ENCODE peak calls at places on chromosomes 5 and 9, in eight cellular contexts. K is mesenteric fat pad, O is HCEC 1CT, W is HEK293T, Q is GM04504, P is neural crest cell, R is omental fat pad, A is astrocyte of the spinal cord. C is an unnamed sample.

GRCh38 chr5:127419007-127419406 is 98.4 kb upstream of the PRRC1 start:
- DNase-seq in K (no peak), O (no peak), W (no peak), Q (no peak), P (no peak), R (no peak), A (no peak), C (no peak)

GRCh38 chr5:88923623-88924619 is 40.9 kb upstream of the MEF2C start:
- DNase-seq in K (no peak), O (no peak), W (no peak), Q (no peak), P (no peak), R (no peak), A (no peak), C (no peak)

GRCh38 chr5:113020461-113021273 is 44.1 kb downstream of the DCP2 start:
- DNase-seq in K (no peak), O (peak; percentile 91), W (no peak), Q (no peak), P (no peak), R (no peak), A (peak; percentile 80), C (no peak)

GRCh38 chr5:68015381-68015780 is 200.2 kb upstream of the PIK3R1 start:
- DNase-seq in K (no peak), O (no peak), W (no peak), Q (no peak), P (no peak), R (no peak), A (no peak), C (no peak)

GRCh38 chr5:15446552-15446951 is 53.4 kb upstream of the FBXL7 start:
- DNase-seq in K (no peak), O (no peak), W (no peak), Q (peak; percentile 22), P (no peak), R (no peak), A (peak; percentile 48), C (no peak)

GRCh38 chr5:175695161-175696126 is 37.6 kb downstream of the HRH2 start:
- DNase-seq in K (no peak), O (no peak), W (no peak), Q (no peak), P (no peak), R (peak; percentile 20), A (no peak), C (no peak)

GRCh38 chr5:116507051-116507537 is 67.5 kb downstream of the SEMA6A start:
- DNase-seq in K (no peak), O (no peak), W (no peak), Q (peak; percentile 73), P (no peak), R (no peak), A (no peak), C (no peak)

GRCh38 chr9:125646222-125647100 is 60.5 kb downstream of the MAPKAP1 start:
- DNase-seq in K (no peak), O (peak; percentile 53), W (no peak), Q (no peak), P (no peak), R (no peak), A (no peak), C (no peak)

GRCh38 chr9:128546504-128546903 is 5.9 kb upstream of the SPTAN1 start:
- DNase-seq in K (no peak), O (no peak), W (no peak), Q (no peak), P (no peak), R (no peak), A (no peak), C (no peak)

GRCh38 chr9:114911167-114911821 is 19.1 kb downstream of the TNFSF8 start:
- DNase-seq in K (no peak), O (peak; percentile 50), W (peak; percentile 52), Q (peak; percentile 42), P (no peak), R (no peak), A (peak; percentile 37), C (peak; percentile 8)

GRCh38 chr5:137036630-137037029 is 462.5 kb downstream of the SPOCK1 start:
- DNase-seq in K (no peak), O (no peak), W (no peak), Q (no peak), P (no peak), R (no peak), A (no peak), C (no peak)

GRCh38 chr5:81575924-81576323 is 175.0 kb downstream of the SSBP2 start:
- DNase-seq in K (no peak), O (no peak), W (no peak), Q (no peak), P (no peak), R (no peak), A (no peak), C (no peak)

GRCh38 chr9:19161257-19162025 is 34.1 kb upstream of the PLIN2 start:
- DNase-seq in K (no peak), O (peak; percentile 99), W (no peak), Q (peak; percentile 92), P (no peak), R (peak; percentile 73), A (peak; percentile 78), C (no peak)

GRCh38 chr5:67160985-67161384 is 35.6 kb downstream of the CD180 start:
- DNase-seq in K (no peak), O (peak; percentile 8), W (no peak), Q (peak; percentile 29), P (no peak), R (no peak), A (peak; percentile 59), C (no peak)

GRCh38 chr9:131402738-131403492 is 9.0 kb downstream of the PRRC2B start:
- DNase-seq in K (peak; percentile 93), O (peak; percentile 88), W (no peak), Q (peak; percentile 84), P (peak; percentile 49), R (peak; percentile 86), A (peak; percentile 90), C (peak; percentile 70)

GRCh38 chr5:119322948-119323629 is 32.7 kb upstream of the TNFAIP8 start:
- DNase-seq in K (no peak), O (no peak), W (no peak), Q (no peak), P (no peak), R (no peak), A (no peak), C (no peak)

GRCh38 chr5:178434851-178435250 is 155.3 kb downstream of the COL23A1 start:
- DNase-seq in K (peak; percentile 78), O (no peak), W (peak; percentile 41), Q (no peak), P (no peak), R (no peak), A (no peak), C (peak; percentile 45)

GRCh38 chr5:134034326-134034725 is 29.6 kb upstream of the VDAC1 start:
- DNase-seq in K (no peak), O (no peak), W (no peak), Q (no peak), P (no peak), R (no peak), A (no peak), C (no peak)

GRCh38 chr9:128629136-128629535 is 27.5 kb downstream of the DYNC2I2 start:
- DNase-seq in K (no peak), O (no peak), W (no peak), Q (no peak), P (no peak), R (no peak), A (no peak), C (no peak)

GRCh38 chr5:154972476-154973080 is 31.7 kb downstream of the MRPL22 start:
- DNase-seq in K (no peak), O (peak; percentile 49), W (peak; percentile 48), Q (peak; percentile 10), P (peak; percentile 42), R (no peak), A (peak; percentile 44), C (peak; percentile 19)

GRCh38 chr5:5699062-5699461 is 276.6 kb downstream of the ICE1 start:
- DNase-seq in K (no peak), O (no peak), W (peak; percentile 21), Q (no peak), P (no peak), R (no peak), A (no peak), C (no peak)

GRCh38 chr5:73213566-73213998 is 40.6 kb downstream of the TMEM174 start:
- DNase-seq in K (no peak), O (peak; percentile 81), W (no peak), Q (peak; percentile 59), P (no peak), R (no peak), A (peak; percentile 91), C (no peak)

GRCh38 chr5:63262191-63262981 is 683.8 kb downstream of the LRRC70 start:
- DNase-seq in K (no peak), O (peak; percentile 45), W (no peak), Q (no peak), P (no peak), R (no peak), A (peak; percentile 45), C (no peak)

GRCh38 chr9:134495881-134496412 is 145.7 kb upstream of the COL5A1 start:
- DNase-seq in K (peak; percentile 62), O (no peak), W (no peak), Q (no peak), P (no peak), R (no peak), A (no peak), C (no peak)

GRCh38 chr9:112731971-112732370 is 14.1 kb upstream of the INIP start:
- DNase-seq in K (no peak), O (no peak), W (no peak), Q (no peak), P (no peak), R (no peak), A (no peak), C (no peak)

GRCh38 chr9:134445000-134445399 is 118.7 kb downstream of the RXRA start:
- DNase-seq in K (no peak), O (no peak), W (no peak), Q (no peak), P (no peak), R (no peak), A (no peak), C (no peak)

GRCh38 chr9:696332-697090 is 145.0 kb upstream of the DMRT1 start:
- DNase-seq in K (no peak), O (peak; percentile 77), W (no peak), Q (no peak), P (no peak), R (no peak), A (peak; percentile 70), C (no peak)

GRCh38 chr9:91039835-91040140 is 238.2 kb downstream of the SYK start:
- DNase-seq in K (no peak), O (no peak), W (no peak), Q (no peak), P (no peak), R (no peak), A (no peak), C (no peak)

GRCh38 chr5:178750230-178750629 is 19.8 kb upstream of the ZNF354A start:
- DNase-seq in K (no peak), O (no peak), W (no peak), Q (no peak), P (no peak), R (no peak), A (no peak), C (no peak)

GRCh38 chr5:171420429-171421231 is 1.2 kb downstream of the FGF18 start:
- DNase-seq in K (peak; percentile 93), O (no peak), W (no peak), Q (peak; percentile 53), P (no peak), R (peak; percentile 62), A (peak; percentile 82), C (peak; percentile 60)

GRCh38 chr9:3498691-3499090 is 27.1 kb downstream of the RFX3 start:
- DNase-seq in K (no peak), O (no peak), W (no peak), Q (no peak), P (no peak), R (no peak), A (peak; percentile 79), C (no peak)